ENCODE peak calls at places on chromosome 1, in nine cellular contexts. S is testis, K is gastrocnemius medialis, O is transverse colon, W is stomach, I is breast epithelium, A is IMR-90, N is tibial nerve, U is heart left ventricle. E is an unnamed sample.

GRCh38 chr1:203671047-203671446 is 44.4 kb downstream of the ATP2B4 start:
- DNase-seq in S (no peak), K (no peak), O (no peak), W (no peak), I (no peak), A (peak; percentile 60), N (no peak), U (no peak), E (no peak)

GRCh38 chr1:241317676-241318075 is 39.3 kb downstream of the RGS7 start:
- DNase-seq in S (no peak), K (no peak), O (no peak), W (no peak), I (no peak), A (no peak), N (no peak), U (no peak), E (no peak)

GRCh38 chr1:17550684-17551584 is 11.4 kb downstream of the ARHGEF10L start:
- DNase-seq in S (no peak), K (no peak), O (no peak), W (peak; percentile 50), I (no peak), A (peak; percentile 39), N (no peak), U (no peak), E (no peak)

GRCh38 chr1:117061986-117062415 is 1.9 kb downstream of the TTF2 start:
- DNase-seq in S (no peak), K (no peak), O (no peak), W (no peak), I (no peak), A (peak; percentile 88), N (no peak), U (no peak), E (no peak)

GRCh38 chr1:55612988-55613387 is 397.8 kb upstream of the USP24 start:
- DNase-seq in S (no peak), K (no peak), O (no peak), W (no peak), I (no peak), A (no peak), N (peak; percentile 1), U (no peak), E (no peak)

GRCh38 chr1:47618830-47619229 is 181.0 kb downstream of the FOXD2 start:
- DNase-seq in S (no peak), K (no peak), O (no peak), W (no peak), I (no peak), A (no peak), N (no peak), U (no peak), E (peak; percentile 4)

GRCh38 chr1:101664726-101665125 is 332.0 kb downstream of the OLFM3 start:
- DNase-seq in S (no peak), K (no peak), O (no peak), W (no peak), I (no peak), A (no peak), N (no peak), U (no peak), E (no peak)

GRCh38 chr1:162302246-162302645 is 74.4 kb downstream of the SPATA46 start:
- DNase-seq in S (no peak), K (no peak), O (no peak), W (no peak), I (no peak), A (no peak), N (no peak), U (no peak), E (no peak)

GRCh38 chr1:222057162-222057561 is 315.3 kb upstream of the DUSP10 start:
- DNase-seq in S (no peak), K (no peak), O (no peak), W (no peak), I (no peak), A (no peak), N (no peak), U (no peak), E (no peak)

DNA sequence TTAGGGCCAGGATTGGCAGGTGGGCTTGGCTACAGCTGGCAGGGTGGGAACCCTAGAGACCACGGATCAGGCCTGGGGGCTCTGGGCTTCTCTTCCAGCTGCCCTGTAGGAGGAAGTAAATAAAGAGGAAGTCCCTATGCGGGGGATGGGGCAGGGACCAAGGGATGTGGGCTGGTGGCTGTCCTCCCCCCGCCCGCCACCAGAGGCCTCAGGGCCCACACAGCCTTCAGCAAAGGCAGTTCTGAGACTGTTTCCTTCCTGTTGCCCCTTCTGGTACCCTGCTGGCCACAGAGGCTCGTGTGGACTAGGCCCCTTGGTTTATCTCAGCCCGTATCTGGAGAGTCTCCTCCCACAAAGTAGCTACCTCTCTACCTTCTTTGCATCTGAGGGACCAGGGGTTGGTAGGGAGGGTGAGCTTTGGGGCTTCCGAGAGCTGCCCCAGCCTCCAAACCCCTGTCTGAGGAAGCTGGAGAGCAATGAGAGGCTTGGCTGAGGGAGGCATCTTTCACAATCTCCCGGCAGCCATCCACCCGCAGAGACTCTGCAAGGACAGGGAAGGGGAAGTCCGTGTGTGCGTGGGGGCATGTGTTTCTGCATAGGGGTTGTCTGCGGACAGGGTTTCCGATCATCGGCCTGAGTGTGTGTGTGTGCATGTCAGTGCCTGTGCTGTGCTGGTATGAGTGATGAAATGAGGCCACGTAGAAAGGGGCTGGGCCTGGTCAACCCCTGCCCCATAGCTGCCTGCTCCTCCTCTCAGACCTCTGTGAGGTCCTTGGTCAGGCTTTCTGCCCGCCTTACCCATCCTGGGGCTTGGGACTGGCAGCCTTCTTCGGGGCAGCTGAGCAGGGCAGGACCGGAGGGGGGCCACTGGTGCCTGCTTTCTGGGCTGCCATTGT is 12.5 kb downstream of the RPS6KA1 start:
- DNase-seq in S (peak; percentile 73), K (peak; percentile 69), O (peak; percentile 81), W (peak; percentile 65), I (peak; percentile 85), A (peak; percentile 78), N (peak; percentile 70), U (peak; percentile 85), E (peak; percentile 93)
- TF ChIP-seq CTCF in S (peak; percentile 9), K (no peak), O (peak; percentile 26), W (no peak), I (peak; percentile 20), A (peak; percentile 27), N (peak; percentile 22), U (peak; percentile 31), E (no peak)

DNA sequence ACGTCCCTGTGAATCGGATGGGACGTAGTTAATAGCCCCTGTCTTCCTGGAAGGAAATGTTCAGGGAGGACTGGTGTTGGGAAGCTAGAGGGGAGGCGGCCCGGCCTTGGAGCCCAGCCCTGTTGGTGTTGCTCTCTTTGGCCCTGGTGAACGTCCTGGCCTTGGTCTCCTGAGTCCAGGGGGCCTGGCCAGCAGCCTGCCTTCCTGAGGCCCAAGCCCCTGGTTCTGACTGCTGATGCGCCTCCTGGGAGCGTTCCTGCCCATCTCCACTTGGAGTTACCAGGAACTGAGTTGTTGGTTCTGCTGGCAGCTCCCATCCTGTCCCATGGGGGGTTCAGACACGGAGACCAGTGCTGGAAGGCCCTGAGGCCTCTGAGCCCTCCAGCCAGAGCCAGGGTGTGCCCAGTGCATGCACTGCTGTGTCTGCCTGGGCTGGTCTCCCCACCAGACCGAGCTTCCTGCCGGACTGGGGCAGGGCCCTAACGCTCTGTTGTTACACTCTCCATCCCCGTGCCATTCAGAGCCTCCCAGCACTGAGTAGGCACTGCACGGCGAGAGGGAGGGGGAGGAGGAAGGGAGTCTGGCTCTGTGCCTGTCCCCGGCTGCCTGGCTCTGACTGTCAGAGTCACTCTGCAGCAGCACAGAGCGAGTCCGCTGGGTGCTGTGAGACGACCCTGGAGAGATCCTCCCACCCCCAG is 382.5 kb upstream of the VAMP3 start:
- DNase-seq in S (peak; percentile 69), K (no peak), O (no peak), W (peak; percentile 21), I (peak; percentile 17), A (peak; percentile 26), N (no peak), U (peak; percentile 77), E (peak; percentile 85)
- TF ChIP-seq POLR2A in S (no peak), K (no peak), O (no peak), W (no peak), I (no peak), A (no peak), N (peak; percentile 14), U (no peak), E (no peak)

GRCh38 chr1:157558119-157558518 is 5.8 kb upstream of the FCRL5 start:
- DNase-seq in S (no peak), K (no peak), O (no peak), W (no peak), I (no peak), A (no peak), N (no peak), U (no peak), E (no peak)
- H3K4me3 ChIP-seq in S (no peak overlapping the region), K (no peak overlapping the region), O (no peak overlapping the region), W (no peak overlapping the region), I (no peak overlapping the region), A (no peak overlapping the region), N (no peak overlapping the region), U (no peak overlapping the region), E (no peak overlapping the region)

DNA sequence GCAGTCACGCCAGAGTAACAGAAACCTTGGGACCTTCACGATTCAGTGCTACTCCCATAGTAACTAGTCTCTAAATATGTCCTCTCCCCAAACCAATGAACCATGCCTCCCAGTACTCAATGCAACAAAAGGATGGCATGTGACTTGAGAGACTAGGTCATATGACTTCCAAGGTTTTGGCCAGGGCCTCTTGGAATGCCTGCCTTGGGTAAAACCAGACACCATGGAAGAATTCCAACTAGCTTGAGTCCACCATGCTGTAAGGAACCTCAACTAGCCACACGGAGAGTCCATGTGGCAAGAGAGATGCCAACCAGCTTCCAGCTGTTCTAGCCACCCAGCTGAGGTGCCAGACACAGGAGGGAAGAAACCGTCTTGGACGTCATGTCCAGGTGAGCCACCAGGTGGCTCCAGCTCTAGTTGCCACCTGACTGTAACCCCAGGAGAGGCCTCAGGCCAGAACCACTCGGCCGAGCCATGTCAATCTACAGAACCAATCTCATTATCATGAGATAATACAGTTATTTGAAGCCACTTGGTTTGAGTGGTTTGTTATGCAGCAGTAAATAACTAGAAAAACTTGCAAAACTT is 115.0 kb downstream of the SYF2 start:
- DNase-seq in S (no peak), K (no peak), O (peak; percentile 59), W (peak; percentile 38), I (no peak), A (no peak), N (no peak), U (no peak), E (no peak)
- TF ChIP-seq CTCF in S (no peak), K (no peak), O (peak; percentile 48), W (no peak), I (no peak), A (no peak), N (no peak), U (no peak), E (no peak)

E was measured in lower leg skin.